ENCODE peak calls at places on chromosomes 12 and 14, in four cellular contexts. S is T1000, B is Calu3, V is brain microvascular endothelial cell. W is an unnamed sample.

GRCh38 chr12:108772247-108772646 is 40.9 kb upstream of the CORO1C start:
- DNase-seq in V (no peak), B (no peak), S (no peak), W (no peak)

GRCh38 chr12:55036326-55036725 is 16.6 kb downstream of the NEUROD4 start:
- DNase-seq in S (no peak), V (no peak), B (no peak), W (no peak)

GRCh38 chr12:124007810-124008570 is 35.0 kb downstream of the ZNF664 start:
- DNase-seq in B (peak), V (no peak), S (no peak), W (no peak)

GRCh38 chr12:126069549-126070165 is 1004.4 kb downstream of the AACS start:
- DNase-seq in B (peak), V (peak), S (peak), W (no peak)

GRCh38 chr14:72776701-72777255 is 117.1 kb downstream of the DPF3 start:
- DNase-seq in S (no peak), V (no peak), B (no peak), W (no peak)

GRCh38 chr12:52210925-52211650 is 19.3 kb upstream of the KRT80 start:
- DNase-seq in S (no peak), B (no peak), V (no peak), W (no peak)

GRCh38 chr12:94873368-94874085 is 130.0 kb downstream of the NDUFA12 start:
- DNase-seq in V (no peak), S (no peak), B (peak), W (no peak)

GRCh38 chr12:105214670-105215375 is 21.2 kb downstream of the APPL2 start:
- DNase-seq in V (no peak), B (peak), S (no peak), W (no peak)

W was measured in hepatic stellate cell.